ENCODE peak calls at places on chromosomes 5 and 9, in six cellular contexts. Q is progenitor cell of endocrine pancreas, R is MM.1S, W is heart left ventricle, O is endothelial cell, B is prostate gland. N is an unnamed sample.

GRCh38 chr9:128706045-128706444 is 3.7 kb downstream of the PKN3 start:
- DNase-seq in Q (no peak), R (no peak), W (no peak), O (no peak), B (no peak), N (no peak)

GRCh38 chr9:87606921-87607521 is 109.4 kb downstream of the DAPK1 start:
- DNase-seq in Q (no peak), R (no peak), W (no peak), O (no peak), B (no peak), N (no peak)

GRCh38 chr5:180785151-180785781 is 17.3 kb downstream of the MGAT1 start:
- DNase-seq in Q (no peak), R (no peak), W (no peak), O (no peak), B (no peak), N (no peak)

GRCh38 chr5:131505237-131505908 is 129.7 kb downstream of the RAPGEF6 start:
- DNase-seq in Q (no peak), R (no peak), W (no peak), O (no peak), B (no peak), N (no peak)

GRCh38 chr9:81390802-81391456 is 298.4 kb downstream of the TLE1 start:
- DNase-seq in Q (no peak), R (no peak), W (no peak), O (no peak), B (peak; percentile 47), N (no peak)

GRCh38 chr9:127808347-127809001 is 5.8 kb downstream of the FPGS start:
- DNase-seq in Q (no peak), R (no peak), W (no peak), O (no peak), B (no peak), N (no peak)

GRCh38 chr5:132961887-132962286 is 1.5 kb downstream of the AFF4 start:
- DNase-seq in Q (no peak), R (no peak), W (no peak), O (no peak), B (no peak), N (peak; percentile 25)

GRCh38 chr5:169696621-169697517 is 59.8 kb downstream of the DOCK2 start:
- DNase-seq in Q (no peak), R (no peak), W (no peak), O (no peak), B (no peak), N (no peak)

GRCh38 chr9:29214702-29215248 is 1641.5 kb upstream of the C9orf72 start:
- DNase-seq in Q (peak; percentile 15), R (no peak), W (no peak), O (peak; percentile 12), B (no peak), N (peak; percentile 22)

GRCh38 chr5:72991394-72991793 is 35.6 kb downstream of the FCHO2 start:
- DNase-seq in Q (no peak), R (peak; percentile 77), W (no peak), O (no peak), B (no peak), N (no peak)

GRCh38 chr5:4866817-4867216 is 273.3 kb upstream of the ADAMTS16 start:
- DNase-seq in Q (no peak), R (no peak), W (no peak), O (no peak), B (no peak), N (no peak)

GRCh38 chr5:96433066-96433447 is at the start of gene PCSK1:
- DNase-seq in Q (no peak), R (no peak), W (no peak), O (peak; percentile 15), B (no peak), N (no peak)

GRCh38 chr5:174045470-174046025 is at the start of gene NSG2:
- DNase-seq in Q (peak; percentile 89), R (peak; percentile 96), W (peak; percentile 80), O (peak; percentile 93), B (peak; percentile 74), N (peak; percentile 91)

GRCh38 chr9:108813951-108814601 is 41.7 kb downstream of the ACTL7B start:
- DNase-seq in Q (no peak), R (no peak), W (no peak), O (peak; percentile 17), B (no peak), N (no peak)

GRCh38 chr9:126664893-126665695 is 51.4 kb downstream of the LMX1B start:
- DNase-seq in Q (peak; percentile 47), R (no peak), W (no peak), O (peak; percentile 63), B (peak; percentile 8), N (peak; percentile 42)

GRCh38 chr5:168947212-168947868 is 353.6 kb downstream of the SLIT3 start:
- DNase-seq in Q (peak; percentile 53), R (peak; percentile 55), W (peak; percentile 35), O (peak; percentile 76), B (no peak), N (peak; percentile 49)

GRCh38 chr9:91395553-91396470 is 27.8 kb downstream of the NFIL3 start:
- DNase-seq in Q (no peak), R (peak; percentile 63), W (no peak), O (no peak), B (no peak), N (no peak)

GRCh38 chr9:95584176-95584575 is 67.4 kb upstream of the PTCH1 start:
- DNase-seq in Q (no peak), R (no peak), W (no peak), O (no peak), B (no peak), N (no peak)

GRCh38 chr9:19522558-19522957 is 113.7 kb downstream of the ACER2 start:
- DNase-seq in Q (no peak), R (no peak), W (no peak), O (no peak), B (no peak), N (no peak)

GRCh38 chr9:6759114-6759977 is 1.6 kb downstream of the KDM4C start:
- DNase-seq in Q (no peak), R (peak; percentile 93), W (no peak), O (no peak), B (peak; percentile 21), N (peak; percentile 37)

GRCh38 chr9:11312976-11313375 is 700.2 kb upstream of the PTPRD start:
- DNase-seq in Q (no peak), R (no peak), W (no peak), O (no peak), B (no peak), N (peak; percentile 78)

GRCh38 chr5:118956727-118957126 is 31.6 kb downstream of the DTWD2 start:
- DNase-seq in Q (no peak), R (peak; percentile 16), W (no peak), O (no peak), B (no peak), N (no peak)

GRCh38 chr5:38323645-38324295 is 65.4 kb downstream of the EGFLAM start:
- DNase-seq in Q (no peak), R (no peak), W (no peak), O (no peak), B (no peak), N (no peak)

GRCh38 chr5:35213608-35214007 is 16.7 kb downstream of the PRLR start:
- DNase-seq in Q (no peak), R (no peak), W (no peak), O (no peak), B (peak; percentile 32), N (no peak)

GRCh38 chr5:151587796-151588606 is 3.1 kb downstream of the FAT2 start:
- DNase-seq in Q (no peak), R (no peak), W (no peak), O (no peak), B (no peak), N (no peak)

GRCh38 chr5:4880304-4880741 is 259.8 kb upstream of the ADAMTS16 start:
- DNase-seq in Q (no peak), R (no peak), W (no peak), O (no peak), B (no peak), N (no peak)

DNA sequence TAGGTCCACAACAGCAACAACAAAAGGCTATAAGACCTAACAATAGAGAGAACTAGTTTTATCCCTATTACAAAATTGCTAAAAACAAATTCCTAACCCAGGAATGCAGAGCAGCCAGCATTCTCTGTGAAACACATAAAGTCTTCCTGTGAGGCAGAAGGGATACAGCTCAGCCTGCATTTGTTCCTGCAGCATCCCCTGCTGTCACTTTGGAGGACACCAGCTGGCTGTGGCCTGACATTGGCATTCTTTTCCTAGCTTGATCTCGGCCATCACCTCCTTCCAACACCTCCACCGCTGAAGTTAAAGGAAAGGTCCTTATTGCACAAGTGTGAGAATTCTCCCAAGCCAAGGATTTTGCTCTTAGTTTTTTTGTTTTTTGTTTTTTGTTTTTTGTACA is 186.1 kb downstream of the SNCAIP start:
- DNase-seq in Q (no peak), R (no peak), W (no peak), O (peak; percentile 24), B (no peak), N (no peak)
- TF ChIP-seq CTCF in Q (peak; percentile 44), R (no peak), W (peak; percentile 39), O (no peak), B (peak; percentile 44), N (no peak)

DNA sequence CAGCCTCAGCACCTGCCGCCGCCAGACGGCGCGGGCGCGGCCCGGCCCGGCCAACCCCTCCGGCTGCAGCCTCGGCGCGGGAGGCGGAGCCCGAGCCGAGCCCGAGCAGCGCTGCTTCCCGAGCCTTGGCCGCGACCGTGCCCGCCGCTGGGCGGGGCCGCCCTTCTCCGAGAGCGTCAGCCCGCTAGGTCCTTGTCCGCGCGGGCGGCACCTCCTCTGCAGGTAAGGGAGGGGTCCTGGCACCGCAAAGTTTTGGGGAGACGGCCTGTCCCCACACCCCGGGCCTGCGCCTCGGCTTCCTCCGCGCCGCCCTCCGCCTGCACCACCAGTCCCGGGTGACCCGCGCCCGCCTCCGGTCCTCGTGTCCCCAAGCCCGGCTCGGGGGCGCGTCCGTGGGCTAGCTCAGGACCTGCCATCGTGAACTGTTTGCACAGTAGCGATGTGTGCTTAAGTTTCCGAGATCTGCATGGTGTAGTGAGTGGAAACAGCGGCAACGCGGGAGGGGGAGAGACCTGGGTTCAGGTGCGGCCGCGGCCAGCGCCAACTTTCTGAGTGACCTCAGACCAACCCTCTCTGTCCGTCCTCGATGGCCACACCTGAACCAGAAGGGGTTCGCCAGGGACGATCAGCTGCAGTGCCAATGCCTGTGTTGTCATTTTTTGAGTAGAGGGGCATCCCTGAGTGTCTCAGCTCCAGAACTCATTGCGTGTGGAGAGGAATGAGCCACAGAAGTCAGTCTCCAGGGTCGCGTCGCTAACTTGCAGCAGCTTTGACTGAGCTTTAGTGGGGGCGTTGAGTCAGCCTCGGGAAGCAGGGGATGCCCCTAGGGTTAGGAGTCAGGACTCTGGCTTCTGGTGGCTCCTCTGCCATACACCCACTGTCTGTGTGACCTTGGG is at the start of gene FRMPD1:
- DNase-seq in Q (no peak), R (peak; percentile 81), W (peak; percentile 42), O (peak; percentile 67), B (peak; percentile 36), N (peak; percentile 71)
- TF ChIP-seq CTCF in Q (no peak), R (no peak), W (no peak), O (no peak), B (no peak), N (no peak)

DNA sequence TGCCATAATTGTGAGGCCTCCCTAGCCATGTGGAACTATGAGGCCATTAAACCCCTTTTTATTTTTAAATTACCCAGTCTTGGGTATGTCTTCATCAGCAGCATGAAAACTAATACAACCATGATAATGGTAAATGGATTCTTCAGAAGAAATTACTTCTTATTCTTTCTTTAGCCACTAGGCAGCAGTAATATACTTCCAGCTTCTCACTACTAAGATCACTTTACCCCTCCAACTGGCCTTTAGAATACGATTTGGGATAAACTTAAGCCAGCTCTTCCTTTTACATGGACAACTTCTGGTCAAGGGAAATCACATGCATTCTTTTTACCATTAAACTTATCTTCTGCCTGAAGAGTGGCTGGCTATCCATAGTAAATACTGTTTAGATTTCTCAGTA is 355.4 kb downstream of the MAN2A1 start:
- DNase-seq in Q (no peak), R (no peak), W (no peak), O (no peak), B (no peak), N (no peak)
- TF ChIP-seq CTCF in Q (no peak), R (no peak), W (peak; percentile 9), O (no peak), B (no peak), N (peak; percentile 18)

GRCh38 chr9:124122813-124123462 is 111.4 kb downstream of the LHX2 start:
- DNase-seq in Q (no peak), R (no peak), W (no peak), O (no peak), B (no peak), N (no peak)
- TF ChIP-seq CTCF in Q (peak; percentile 36), R (peak; percentile 31), W (no peak), O (no peak), B (no peak), N (no peak)